ENCODE peak calls at places on chromosome 18, in seven cellular contexts. H is cardiac muscle cell, A is esophagus squamous epithelium, F is coronary artery, B is neural progenitor cell, C is adrenal gland, D is astrocyte of the spinal cord. L is an unnamed sample.
A peak's percentile ranks its signal among the peaks of the same experiment; 100 is the strongest.

GRCh38 chr18:35938158-35938557 is 34.3 kb upstream of the RMP24 start:
- DNase-seq in H (peak; percentile 31), A (no peak), F (no peak), B (no peak), C (no peak), D (no peak), L (peak; percentile 37)

GRCh38 chr18:36348971-36349417 is 51.5 kb downstream of the FHOD3 start:
- DNase-seq in H (no peak), A (no peak), F (peak; percentile 55), B (no peak), C (no peak), D (no peak), L (no peak)

GRCh38 chr18:31409301-31409700 is 32.7 kb downstream of the DSG4 start:
- DNase-seq in H (no peak), A (no peak), F (no peak), B (no peak), C (no peak), D (no peak), L (no peak)

GRCh38 chr18:79531926-79532689 is 136.4 kb downstream of the NFATC1 start:
- DNase-seq in H (peak; percentile 29), A (no peak), F (no peak), B (no peak), C (peak; percentile 5), D (no peak), L (no peak)

GRCh38 chr18:2974731-2975130 is 38.2 kb downstream of the LPIN2 start:
- DNase-seq in H (no peak), A (no peak), F (no peak), B (no peak), C (no peak), D (no peak), L (no peak)

GRCh38 chr18:63063171-63063570 is 256.4 kb downstream of the BCL2 start:
- DNase-seq in H (peak; percentile 18), A (no peak), F (no peak), B (no peak), C (no peak), D (no peak), L (no peak)

GRCh38 chr18:2857491-2858063 is 10.8 kb downstream of the EMILIN2 start:
- DNase-seq in H (peak; percentile 99), A (no peak), F (peak; percentile 94), B (no peak), C (peak; percentile 89), D (peak; percentile 53), L (no peak)

GRCh38 chr18:40355701-40356100 is 1599.3 kb upstream of the PIK3C3 start:
- DNase-seq in H (peak; percentile 21), A (no peak), F (no peak), B (no peak), C (no peak), D (peak; percentile 29), L (no peak)

GRCh38 chr18:71028285-71028762 is 739.5 kb downstream of the SOCS6 start:
- DNase-seq in H (peak; percentile 64), A (no peak), F (no peak), B (no peak), C (peak; percentile 7), D (no peak), L (no peak)

GRCh38 chr18:5546660-5547059 is 2.9 kb upstream of the EPB41L3 start:
- DNase-seq in H (peak; percentile 82), A (no peak), F (no peak), B (peak; percentile 72), C (peak; percentile 61), D (peak; percentile 72), L (peak; percentile 59)

GRCh38 chr18:49608892-49609291 is 47.0 kb downstream of the LIPG start:
- DNase-seq in H (no peak), A (no peak), F (no peak), B (no peak), C (no peak), D (no peak), L (no peak)

GRCh38 chr18:37419272-37419671 is 146.3 kb downstream of the CELF4 start:
- DNase-seq in H (peak; percentile 28), A (no peak), F (no peak), B (no peak), C (no peak), D (no peak), L (no peak)

GRCh38 chr18:13298262-13298661 is 79.7 kb downstream of the LDLRAD4 start:
- DNase-seq in H (no peak), A (no peak), F (no peak), B (no peak), C (no peak), D (no peak), L (no peak)

GRCh38 chr18:45670281-45670962 is 53.6 kb upstream of the SLC14A1 start:
- DNase-seq in H (peak; percentile 87), A (no peak), F (no peak), B (no peak), C (peak; percentile 85), D (no peak), L (no peak)

GRCh38 chr18:44788334-44788733 is 107.6 kb downstream of the SETBP1 start:
- DNase-seq in H (no peak), A (no peak), F (no peak), B (no peak), C (no peak), D (no peak), L (no peak)

DNA sequence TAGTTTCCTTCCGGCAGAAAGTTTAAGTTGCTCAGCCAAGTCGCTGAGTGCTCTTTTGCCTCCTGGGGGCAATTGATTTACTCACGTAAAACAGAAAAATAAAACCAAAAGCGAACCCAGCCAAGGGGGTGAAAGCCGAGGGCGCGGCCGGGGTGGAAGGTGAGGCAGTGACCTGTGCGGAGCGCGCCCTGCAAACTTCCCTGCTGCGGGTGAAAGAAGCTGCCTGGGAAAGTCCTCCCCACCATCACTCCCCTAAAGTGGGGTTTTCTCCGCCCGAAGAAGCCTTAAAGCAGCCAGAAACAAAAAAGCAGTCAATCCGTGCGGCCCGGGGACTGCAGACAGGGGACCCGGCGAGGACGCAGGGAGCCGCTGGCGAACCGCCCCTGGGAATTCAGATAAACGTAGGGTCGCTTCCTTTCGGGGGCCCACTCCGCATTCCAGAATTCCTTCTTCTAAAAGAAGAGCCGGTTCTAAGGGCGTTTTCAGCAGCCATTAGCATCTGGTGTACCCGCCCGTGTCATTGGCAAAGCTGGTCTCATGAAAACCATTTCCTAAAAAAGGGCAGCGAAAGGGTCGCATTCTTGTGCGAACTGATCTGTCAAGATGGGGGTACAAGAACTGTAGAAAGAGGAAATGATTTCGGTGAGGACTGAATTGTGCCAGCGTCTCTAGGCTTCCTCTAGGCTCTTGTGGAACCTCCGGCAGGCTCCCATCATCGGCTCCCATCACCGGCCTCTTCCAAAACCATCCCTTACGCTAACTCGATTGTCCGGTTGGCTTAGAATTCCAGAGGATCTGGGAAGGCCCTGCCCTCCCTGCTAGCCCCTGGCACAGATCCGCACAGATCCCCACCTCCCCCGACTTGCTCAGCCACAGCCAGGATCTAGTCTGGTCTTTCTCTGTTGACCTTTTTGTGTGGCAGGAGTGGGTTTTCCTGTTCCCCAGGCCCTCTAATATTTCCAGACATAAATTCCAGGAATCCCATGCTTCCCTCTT is 1.1 kb downstream of the RAB31 start:
- DNase-seq in H (peak; percentile 69), A (no peak), F (no peak), B (peak; percentile 65), C (peak; percentile 61), D (no peak), L (no peak)
- TF ChIP-seq CTCF in H (no peak), A (no peak), F (no peak), B (no peak), C (no peak), D (no peak), L (no peak)

GRCh38 chr18:74497308-74497640 is 1.1 kb downstream of the CNDP2 start:
- DNase-seq in H (no peak), A (no peak), F (no peak), B (no peak), C (no peak), D (no peak), L (no peak)
- H3K4me3 ChIP-seq in H (peak overlapping the region; percentile 86), A (peak overlapping the region; percentile 93), F (peak overlapping the region; percentile 81), B (peak overlapping the region; percentile 81), C (no peak overlapping the region), D (peak overlapping the region; percentile 80), L (peak overlapping the region; percentile 93)

DNA sequence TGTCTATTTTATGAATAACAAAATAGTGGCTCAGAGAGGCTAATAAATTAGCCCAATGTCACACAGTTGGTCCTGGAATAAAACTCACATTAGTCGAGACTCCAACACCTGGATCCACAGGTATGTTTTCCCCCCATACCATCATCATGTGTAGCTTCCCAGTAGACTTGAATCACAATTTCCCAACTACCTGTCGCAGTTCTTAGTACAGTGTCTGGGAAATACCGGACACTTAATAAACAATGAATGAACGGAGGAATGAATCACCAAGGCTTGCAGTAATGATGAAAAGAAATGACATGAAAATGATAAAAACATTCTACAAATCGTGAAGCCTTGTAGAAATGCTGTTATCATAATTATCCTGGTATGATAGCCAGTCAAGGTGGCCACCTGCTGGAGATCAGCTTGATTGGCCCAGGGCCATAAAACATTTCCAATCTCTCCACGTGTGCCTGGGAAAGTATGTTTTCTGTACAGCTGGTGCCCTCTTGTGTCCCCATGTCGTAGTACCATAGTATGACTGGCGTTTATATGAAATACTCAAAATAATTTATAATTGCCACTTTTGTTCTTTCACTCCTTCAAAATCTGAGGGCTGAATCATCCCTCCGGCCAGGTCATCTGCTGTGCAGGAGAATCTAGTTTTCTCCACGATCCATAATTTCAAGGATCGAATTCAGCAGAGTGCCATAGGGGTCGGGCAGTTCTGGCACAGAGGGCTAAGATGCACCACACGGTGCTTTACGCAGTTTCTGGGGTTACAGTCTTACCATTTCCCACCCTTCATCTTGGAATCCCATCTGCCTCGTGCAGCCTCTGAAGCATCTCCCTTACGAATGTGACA is 95.4 kb downstream of the LAMA1 start:
- DNase-seq in H (peak; percentile 27), A (no peak), F (no peak), B (peak; percentile 4), C (peak; percentile 22), D (peak; percentile 20), L (peak; percentile 9)
- TF ChIP-seq CTCF in H (peak; percentile 32), A (peak; percentile 68), F (no peak), B (peak; percentile 30), C (no peak), D (peak; percentile 35), L (peak; percentile 39)

GRCh38 chr18:50627594-50628542 is 68.0 kb downstream of the MAPK4 start:
- DNase-seq in H (no peak), A (no peak), F (no peak), B (no peak), C (no peak), D (no peak), L (no peak)

GRCh38 chr18:50628543-50628905 is 68.6 kb downstream of the MAPK4 start:
- DNase-seq in H (no peak), A (no peak), F (no peak), B (no peak), C (no peak), D (no peak), L (no peak)

GRCh38 chr18:50630895-50631294 is 71.0 kb downstream of the MAPK4 start:
- DNase-seq in H (no peak), A (no peak), F (no peak), B (no peak), C (no peak), D (no peak), L (no peak)

GRCh38 chr18:50631831-50632285 is 72.0 kb downstream of the MAPK4 start:
- DNase-seq in H (no peak), A (no peak), F (no peak), B (no peak), C (no peak), D (no peak), L (no peak)

DNA sequence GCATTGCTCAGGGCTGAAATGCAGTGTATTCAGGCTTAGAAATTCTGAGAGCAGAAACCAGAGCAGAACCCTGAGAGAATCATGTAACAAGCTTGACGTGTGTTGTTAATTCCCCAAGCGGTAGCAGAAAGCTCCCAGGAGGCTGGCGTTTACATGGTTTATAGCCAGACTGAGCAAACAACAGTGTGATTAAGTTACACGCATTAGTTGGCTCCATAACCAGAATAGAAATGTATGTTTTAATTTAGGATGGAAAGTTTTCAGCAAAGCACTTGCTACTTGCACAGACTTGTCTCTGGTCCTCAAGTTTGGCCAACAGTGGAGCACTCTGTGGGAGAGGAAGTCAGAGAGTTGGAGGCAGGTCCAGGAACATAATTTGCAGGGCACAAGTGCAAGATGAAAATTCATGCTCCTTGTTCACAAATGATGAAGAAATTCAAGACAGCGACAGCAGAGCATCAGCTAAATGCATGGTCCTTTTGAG is 69.3 kb downstream of the MAPK4 start:
- DNase-seq in H (no peak), A (no peak), F (no peak), B (no peak), C (no peak), D (no peak), L (no peak)
- H3K4me3 ChIP-seq in H (no peak overlapping the region), A (no peak overlapping the region), F (no peak overlapping the region), B (no peak overlapping the region), C (no peak overlapping the region), D (no peak overlapping the region), L (no peak overlapping the region)